ENCODE peak calls at places on chromosomes 16 and 17, in six cellular contexts. E is heart right ventricle, I is K562, K is Panc1, M is small intestine, B is IMR-90. V is an unnamed sample. For H3K4me1, the result is how much of the 10 kb centered on the place peaks cover.

GRCh38 chr17:40520991-40521453 is 19.6 kb upstream of the TNS4 start:
- DNase-seq in E (no peak), I (no peak), K (no peak), M (no peak), B (no peak), V (no peak)

GRCh38 chr16:79599837-79600635 is 501 bp downstream of the MAF start:
- DNase-seq in E (peak), I (no peak), K (no peak), M (peak), B (no peak), V (no peak)

GRCh38 chr16:65598626-65599025 is 476.8 kb upstream of the CDH11 start:
- DNase-seq in E (no peak), I (no peak), K (no peak), M (no peak), B (no peak), V (no peak)

GRCh38 chr17:75723201-75723930 is 2.1 kb downstream of the ITGB4 start:
- DNase-seq in E (no peak), I (no peak), K (no peak), M (peak), B (no peak), V (no peak)

GRCh38 chr16:23356941-23357340 is 54.8 kb downstream of the SCNN1B start:
- DNase-seq in E (no peak), I (no peak), K (no peak), M (no peak), B (no peak), V (no peak)

GRCh38 chr17:31900877-31901276 is 631 bp downstream of the UTP6 start:
- DNase-seq in E (no peak), I (peak), K (no peak), M (peak), B (peak), V (no peak)

GRCh38 chr16:48627148-48627547 is 17.2 kb upstream of the N4BP1 start:
- DNase-seq in E (no peak), I (no peak), K (no peak), M (no peak), B (no peak), V (no peak)

GRCh38 chr16:69311533-69312388 is 611 bp downstream of the VPS4A start:
- DNase-seq in E (no peak), I (no peak), K (no peak), M (peak), B (no peak), V (no peak)

GRCh38 chr16:8730335-8730915 is 56.0 kb downstream of the ABAT start:
- DNase-seq in E (no peak), I (no peak), K (no peak), M (peak), B (no peak), V (no peak)

GRCh38 chr16:71440669-71441347 is 1.0 kb downstream of the TLE7 start:
- DNase-seq in E (no peak), I (peak), K (no peak), M (no peak), B (no peak), V (no peak)

GRCh38 chr17:33118391-33118790 is 126.7 kb downstream of the SPACA3 start:
- DNase-seq in E (no peak), I (no peak), K (no peak), M (no peak), B (no peak), V (no peak)

GRCh38 chr17:33112763-33113162 is 121.1 kb downstream of the SPACA3 start:
- DNase-seq in E (no peak), I (no peak), K (peak), M (no peak), B (peak), V (no peak)

GRCh38 chr17:33113281-33114010 is 121.8 kb downstream of the SPACA3 start:
- DNase-seq in E (no peak), I (no peak), K (no peak), M (no peak), B (peak), V (no peak)

GRCh38 chr17:33115957-33116680 is 124.5 kb downstream of the SPACA3 start:
- DNase-seq in E (no peak), I (no peak), K (no peak), M (no peak), B (no peak), V (no peak)

GRCh38 chr17:33115351-33115750 is 123.7 kb downstream of the SPACA3 start:
- DNase-seq in E (no peak), I (no peak), K (no peak), M (no peak), B (no peak), V (no peak)
- H3K4me3 ChIP-seq in E (no peak), I (no peak), K (no peak), M (no peak), B (no peak), V (no peak)

DNA sequence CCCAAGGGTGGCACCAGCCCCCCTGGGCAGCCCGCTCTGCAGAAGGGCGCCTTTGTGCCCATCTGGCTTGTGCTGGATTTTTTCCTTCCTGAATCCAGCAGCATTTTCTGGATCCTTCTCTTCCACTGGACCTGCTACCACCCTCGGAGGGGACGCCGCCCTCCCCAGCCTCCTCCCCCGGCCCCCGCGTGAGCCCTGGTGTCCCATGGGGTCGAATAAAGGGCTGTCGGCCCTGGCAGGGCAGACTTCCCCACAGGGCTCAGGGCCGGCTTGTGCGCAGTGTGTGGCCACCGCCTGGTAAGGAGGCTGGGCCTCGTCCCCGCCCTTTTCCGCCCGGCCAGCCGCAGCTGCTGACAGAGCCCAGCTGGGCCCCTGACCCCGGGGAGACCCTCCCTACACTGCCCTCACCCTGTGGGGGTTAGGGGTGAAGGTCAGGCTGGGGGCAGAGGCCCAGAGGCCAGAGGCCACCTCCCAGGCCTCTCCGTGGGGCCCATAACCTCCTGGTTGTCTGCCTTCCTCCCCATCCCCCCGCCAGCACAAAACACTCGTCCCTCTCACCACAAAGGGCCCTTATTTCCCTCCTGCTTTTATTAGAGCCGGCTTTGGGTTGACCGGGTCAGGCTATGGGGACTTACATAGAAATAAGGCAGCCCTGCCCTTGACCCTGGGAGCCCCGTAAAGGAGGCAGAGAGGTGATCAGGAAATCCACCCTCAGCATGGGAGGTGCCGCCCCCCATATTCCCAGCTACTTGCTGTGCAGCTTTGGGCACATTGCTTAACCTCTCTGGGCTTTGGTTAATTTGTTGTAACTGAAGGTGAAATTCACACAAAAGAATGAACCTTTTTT is 179.3 kb upstream of the CIBAR2 start:
- DNase-seq in E (peak), I (peak), K (no peak), M (no peak), B (no peak), V (peak)
- H3K27ac ChIP-seq in E (no peak), I (peak), K (peak), M (peak), B (no peak), V (no peak)

GRCh38 chr16:85028638-85029412 is 1.2 kb downstream of the KIAA0513 start:
- DNase-seq in E (no peak), I (no peak), K (no peak), M (peak), B (peak), V (no peak)
- H3K4me1 ChIP-seq in E (under half), I (under half), K (under half), M (under half), B (under half), V (under half)

DNA sequence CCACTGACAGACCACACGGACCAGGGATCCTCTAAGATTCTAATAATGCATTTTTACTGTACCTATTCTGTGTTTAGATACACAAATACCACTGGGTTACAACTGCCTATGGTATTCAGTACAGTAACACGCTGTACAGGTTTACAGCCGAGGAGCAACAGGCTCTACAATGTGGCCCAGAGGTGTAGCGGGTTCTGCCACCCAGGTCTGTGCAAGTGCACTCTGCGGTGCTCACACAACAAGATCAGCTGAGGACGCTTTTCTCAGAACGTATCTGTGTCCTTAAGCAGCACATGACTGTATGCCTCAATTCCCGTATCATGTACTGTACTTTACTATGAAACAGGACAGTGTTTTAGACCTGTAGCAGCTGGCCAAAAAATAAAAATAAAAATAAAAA is 6.5 kb downstream of the ZCCHC14 start:
- DNase-seq in E (no peak), I (no peak), K (no peak), M (no peak), B (no peak), V (no peak)
- H3K4me3 ChIP-seq in E (no peak), I (no peak), K (no peak), M (no peak), B (no peak), V (no peak)

GRCh38 chr17:35214192-35214591 is 20.0 kb upstream of the SLC35G3 start:
- DNase-seq in E (no peak), I (no peak), K (no peak), M (peak), B (no peak), V (no peak)
- H3K27ac ChIP-seq in E (peak), I (no peak), K (no peak), M (peak), B (no peak), V (no peak)